ENCODE peak calls at places on chromosomes 16 and 17, in seven cellular contexts. B, A, T, O, U, W and D are unnamed samples.
A peak's percentile ranks its signal among the peaks of the same experiment; 100 is the strongest.

GRCh38 chr17:82415336-82415735 is 2.8 kb upstream of the HEXD start:
- DNase-seq in B (no peak), A (no peak), T (no peak), O (no peak), U (no peak), W (no peak), D (no peak)

GRCh38 chr17:17818088-17818526 is 18.7 kb downstream of the SREBF1 start:
- DNase-seq in B (no peak), A (no peak), T (no peak), O (peak; percentile 43), U (no peak), W (no peak), D (peak; percentile 48)

GRCh38 chr17:14303343-14304221 is 2.7 kb downstream of the HS3ST3B1 start:
- DNase-seq in B (no peak), A (no peak), T (peak; percentile 32), O (no peak), U (no peak), W (no peak), D (peak; percentile 43)

GRCh38 chr17:32826076-32826475 is 50.8 kb downstream of the MYO1D start:
- DNase-seq in B (no peak), A (no peak), T (no peak), O (no peak), U (no peak), W (no peak), D (no peak)

GRCh38 chr16:57042157-57043111 is 49.9 kb upstream of the CPNE2 start:
- DNase-seq in B (no peak), A (no peak), T (peak; percentile 44), O (no peak), U (peak; percentile 92), W (no peak), D (peak; percentile 54)

GRCh38 chr17:52158450-52159042 is at the start of gene CA10:
- DNase-seq in B (no peak), A (no peak), T (no peak), O (no peak), U (no peak), W (no peak), D (no peak)

GRCh38 chr17:32323046-32323445 is 18.9 kb downstream of the C17orf75 start:
- DNase-seq in B (no peak), A (no peak), T (no peak), O (no peak), U (no peak), W (no peak), D (no peak)

GRCh38 chr17:46854948-46855347 is 3.6 kb downstream of the WNT9B start:
- DNase-seq in B (no peak), A (no peak), T (no peak), O (no peak), U (no peak), W (no peak), D (no peak)

GRCh38 chr17:40069751-40070643 is 7.2 kb downstream of the THRA start:
- DNase-seq in B (no peak), A (peak; percentile 31), T (peak; percentile 52), O (peak; percentile 25), U (peak; percentile 53), W (no peak), D (peak; percentile 69)

GRCh38 chr16:81817789-81818304 is 38.8 kb downstream of the PLCG2 start:
- DNase-seq in B (no peak), A (no peak), T (no peak), O (no peak), U (peak; percentile 91), W (no peak), D (no peak)

GRCh38 chr17:1561420-1562177 is 993 bp downstream of the PITPNA start:
- DNase-seq in B (no peak), A (peak; percentile 33), T (no peak), O (peak; percentile 6), U (peak; percentile 48), W (no peak), D (peak; percentile 28)

GRCh38 chr17:59899099-59899498 is 6.2 kb downstream of the RPS6KB1 start:
- DNase-seq in B (no peak), A (no peak), T (no peak), O (no peak), U (peak; percentile 42), W (no peak), D (peak; percentile 72)

GRCh38 chr17:73787036-73787720 is 142.9 kb upstream of the SDK2 start:
- DNase-seq in B (no peak), A (no peak), T (no peak), O (no peak), U (no peak), W (no peak), D (no peak)

GRCh38 chr17:41522301-41523224 is 3.9 kb upstream of the KRT15 start:
- DNase-seq in B (no peak), A (no peak), T (no peak), O (peak; percentile 74), U (no peak), W (no peak), D (no peak)

GRCh38 chr17:63753215-63753614 is 11.6 kb upstream of the STRADA start:
- DNase-seq in B (no peak), A (no peak), T (no peak), O (no peak), U (no peak), W (no peak), D (no peak)

GRCh38 chr16:86836503-86837125 is 258.3 kb downstream of the FOXL1 start:
- DNase-seq in B (no peak), A (no peak), T (peak; percentile 90), O (peak; percentile 51), U (no peak), W (no peak), D (peak; percentile 92)

GRCh38 chr16:48487287-48487686 is 102.1 kb upstream of the SIAH1 start:
- DNase-seq in B (no peak), A (no peak), T (no peak), O (peak; percentile 18), U (no peak), W (no peak), D (no peak)

GRCh38 chr16:546909-547770 is 13.1 kb upstream of the PRR35 start:
- DNase-seq in B (no peak), A (peak; percentile 75), T (no peak), O (no peak), U (no peak), W (peak; percentile 45), D (no peak)

GRCh38 chr17:47203984-47204721 is 5.0 kb upstream of the MYL4 start:
- DNase-seq in B (no peak), A (no peak), T (no peak), O (no peak), U (peak; percentile 77), W (no peak), D (peak; percentile 25)

GRCh38 chr17:8360260-8360659 is 16.2 kb downstream of the KRABD2 start:
- DNase-seq in B (no peak), A (no peak), T (no peak), O (no peak), U (no peak), W (no peak), D (no peak)

GRCh38 chr16:86195863-86196630 is 297.1 kb downstream of the IRF8 start:
- DNase-seq in B (no peak), A (no peak), T (no peak), O (no peak), U (no peak), W (no peak), D (no peak)

GRCh38 chr17:8621585-8621984 is 8.9 kb downstream of the MYH10 start:
- DNase-seq in B (no peak), A (no peak), T (peak; percentile 56), O (no peak), U (no peak), W (no peak), D (peak; percentile 82)

GRCh38 chr17:151886-152859 is 14.8 kb downstream of the SCGB1C2 start:
- DNase-seq in B (no peak), A (no peak), T (no peak), O (peak; percentile 41), U (no peak), W (no peak), D (peak; percentile 21)

GRCh38 chr17:3935140-3935542 is 18.9 kb upstream of the P2RX1 start:
- DNase-seq in B (no peak), A (peak; percentile 71), T (peak; percentile 76), O (peak; percentile 77), U (peak; percentile 75), W (no peak), D (peak; percentile 86)

GRCh38 chr17:6471531-6472465 is 27.5 kb downstream of the PIMREG start:
- DNase-seq in B (no peak), A (no peak), T (peak; percentile 57), O (peak; percentile 63), U (no peak), W (no peak), D (peak; percentile 43)

GRCh38 chr17:329794-330420 is 22.7 kb downstream of the RPH3AL start:
- DNase-seq in B (no peak), A (no peak), T (no peak), O (no peak), U (no peak), W (no peak), D (no peak)

GRCh38 chr17:53191878-53192277 is 630.8 kb upstream of the KIF2B start:
- DNase-seq in B (no peak), A (no peak), T (no peak), O (no peak), U (no peak), W (no peak), D (no peak)

GRCh38 chr16:82603784-82604411 is 22.9 kb upstream of the CDH13 start:
- DNase-seq in B (no peak), A (peak; percentile 46), T (peak; percentile 61), O (peak; percentile 47), U (peak; percentile 21), W (peak; percentile 39), D (peak; percentile 87)

GRCh38 chr16:68981971-68982370 is 123.5 kb upstream of the HAS3 start:
- DNase-seq in B (no peak), A (no peak), T (no peak), O (no peak), U (no peak), W (no peak), D (no peak)

GRCh38 chr16:31451681-31452351 is 7.5 kb upstream of the ARMC5 start:
- DNase-seq in B (no peak), A (peak; percentile 47), T (peak; percentile 76), O (peak; percentile 60), U (peak; percentile 47), W (peak; percentile 34), D (peak; percentile 83)
- TF ChIP-seq CTCF in B (peak; percentile 64), A (peak; percentile 55), T (peak; percentile 84), O (peak; percentile 55), U (peak; percentile 29), W (peak; percentile 50), D (peak; percentile 81)

GRCh38 chr16:89171216-89172170 is at the start of gene CDH15:
- DNase-seq in B (peak; percentile 48), A (peak; percentile 90), T (peak; percentile 80), O (peak; percentile 94), U (peak; percentile 98), W (peak; percentile 67), D (peak; percentile 90)
- H3K4me3 ChIP-seq in B (peak within 1 kb of the TSS; percentile 53), A (peak within 1 kb of the TSS; percentile 27), T (no peak within 1 kb of the TSS), O (peak within 1 kb of the TSS; percentile 63), U (peak within 1 kb of the TSS; percentile 29), W (peak within 1 kb of the TSS; percentile 35), D (peak within 1 kb of the TSS; percentile 20)

GRCh38 chr17:4956493-4957061 is 5.7 kb downstream of the ENO3 start:
- DNase-seq in B (no peak), A (no peak), T (no peak), O (no peak), U (peak; percentile 61), W (no peak), D (no peak)
- TF ChIP-seq CTCF in B (no peak), A (no peak), T (peak; percentile 16), O (peak; percentile 22), U (peak; percentile 48), W (no peak), D (peak; percentile 45)

GRCh38 chr17:54814371-54814770 is 86.3 kb upstream of the TOM1L1 start:
- DNase-seq in B (no peak), A (no peak), T (no peak), O (no peak), U (no peak), W (no peak), D (no peak)

GRCh38 chr17:54813896-54814295 is 86.8 kb upstream of the TOM1L1 start:
- DNase-seq in B (no peak), A (no peak), T (no peak), O (no peak), U (no peak), W (no peak), D (no peak)
- H3K4me3 ChIP-seq in B (no peak overlapping the region), A (no peak overlapping the region), T (no peak overlapping the region), O (no peak overlapping the region), U (no peak overlapping the region), W (no peak overlapping the region), D (no peak overlapping the region)